ENCODE peak calls at places on chromosomes 13 and 19, in six cellular contexts. W, O, B, J, A and D are unnamed samples. For H3K27me3, the result is how much of the 10 kb centered on the place peaks cover.

GRCh38 chr19:703651-704446 is 4.9 kb upstream of the PALM start:
- DNase-seq in W (peak), O (peak), B (no peak), J (peak), A (peak), D (no peak)

GRCh38 chr19:39211731-39212376 is 7.8 kb upstream of the SYCN start:
- DNase-seq in W (no peak), O (no peak), B (no peak), J (no peak), A (no peak), D (no peak)

GRCh38 chr13:44685641-44686040 is 109.5 kb upstream of the TSC22D1 start:
- DNase-seq in W (no peak), O (no peak), B (no peak), J (no peak), A (no peak), D (no peak)

GRCh38 chr13:113832204-113832603 is 31.7 kb downstream of the GAS6 start:
- DNase-seq in W (no peak), O (no peak), B (no peak), J (no peak), A (peak), D (no peak)

GRCh38 chr13:110283661-110284516 is 23.1 kb downstream of the COL4A1 start:
- DNase-seq in W (no peak), O (no peak), B (no peak), J (no peak), A (no peak), D (no peak)

GRCh38 chr19:6271721-6272410 is 7.9 kb downstream of the MLLT1 start:
- DNase-seq in W (no peak), O (peak), B (peak), J (peak), A (peak), D (peak)

GRCh38 chr13:103335226-103335625 is 269.0 kb upstream of the SLC10A2 start:
- DNase-seq in W (no peak), O (no peak), B (no peak), J (no peak), A (no peak), D (no peak)

GRCh38 chr13:94696171-94696570 is 16.2 kb downstream of the SOX21 start:
- DNase-seq in W (no peak), O (no peak), B (no peak), J (no peak), A (no peak), D (peak)

GRCh38 chr19:40413291-40413994 is at the start of gene PRX:
- DNase-seq in W (no peak), O (no peak), B (no peak), J (no peak), A (no peak), D (no peak)

GRCh38 chr13:96003304-96003703 is 49.9 kb downstream of the UGGT2 start:
- DNase-seq in W (no peak), O (no peak), B (no peak), J (no peak), A (no peak), D (no peak)

GRCh38 chr13:100987993-100988392 is 313.4 kb upstream of the TMTC4 start:
- DNase-seq in W (no peak), O (no peak), B (no peak), J (no peak), A (no peak), D (no peak)

GRCh38 chr13:33316890-33317289 is 31.3 kb upstream of the STARD13 start:
- DNase-seq in W (no peak), O (no peak), B (no peak), J (no peak), A (no peak), D (no peak)

GRCh38 chr19:4730740-4731171 is 7.1 kb upstream of the DPP9 start:
- DNase-seq in W (peak), O (no peak), B (no peak), J (no peak), A (no peak), D (no peak)

GRCh38 chr19:18444513-18444912 is 6.6 kb upstream of the ISYNA1 start:
- DNase-seq in W (no peak), O (no peak), B (no peak), J (no peak), A (no peak), D (no peak)

GRCh38 chr13:67133476-67133875 is 96.7 kb downstream of the PCDH9 start:
- DNase-seq in W (no peak), O (no peak), B (no peak), J (no peak), A (no peak), D (no peak)

GRCh38 chr13:98761126-98761978 is 8.9 kb upstream of the SLC15A1 start:
- DNase-seq in W (no peak), O (no peak), B (no peak), J (no peak), A (no peak), D (no peak)

GRCh38 chr13:30835442-30835841 is 70.6 kb upstream of the MEDAG start:
- DNase-seq in W (no peak), O (no peak), B (no peak), J (no peak), A (no peak), D (no peak)

GRCh38 chr19:2446390-2446789 is 10.4 kb downstream of the LMNB2 start:
- DNase-seq in W (peak), O (no peak), B (no peak), J (no peak), A (peak), D (no peak)

GRCh38 chr13:108455320-108455719 is 174.1 kb upstream of the MYO16 start:
- DNase-seq in W (no peak), O (no peak), B (no peak), J (no peak), A (no peak), D (no peak)

GRCh38 chr19:8468761-8469458 is 24.1 kb downstream of the HNRNPM start:
- DNase-seq in W (no peak), O (no peak), B (no peak), J (no peak), A (no peak), D (no peak)

GRCh38 chr13:112959206-112959605 is 9.8 kb upstream of the MCF2L start:
- DNase-seq in W (no peak), O (no peak), B (peak), J (no peak), A (peak), D (no peak)

GRCh38 chr19:50972795-50973376 is 3.5 kb upstream of the KLK6 start:
- DNase-seq in W (no peak), O (no peak), B (no peak), J (no peak), A (no peak), D (no peak)

GRCh38 chr19:11091343-11092153 is 2.3 kb downstream of the LDLR start:
- DNase-seq in W (peak), O (peak), B (peak), J (peak), A (no peak), D (peak)

GRCh38 chr19:35986664-35987570 is 8.1 kb upstream of the SDHAF1 start:
- DNase-seq in W (no peak), O (peak), B (no peak), J (peak), A (no peak), D (no peak)

GRCh38 chr13:44756411-44756810 is 180.3 kb upstream of the TSC22D1 start:
- DNase-seq in W (no peak), O (no peak), B (no peak), J (no peak), A (no peak), D (no peak)

GRCh38 chr19:39704181-39705044 is at the start of gene LGALS14:
- DNase-seq in W (no peak), O (no peak), B (no peak), J (no peak), A (no peak), D (no peak)

GRCh38 chr13:99033814-99034213 is 56.0 kb upstream of the DOCK9 start:
- DNase-seq in W (no peak), O (no peak), B (no peak), J (no peak), A (no peak), D (no peak)

GRCh38 chr19:296476-297225 is 5.4 kb upstream of the PLPP2 start:
- DNase-seq in W (no peak), O (peak), B (no peak), J (no peak), A (peak), D (no peak)

DNA sequence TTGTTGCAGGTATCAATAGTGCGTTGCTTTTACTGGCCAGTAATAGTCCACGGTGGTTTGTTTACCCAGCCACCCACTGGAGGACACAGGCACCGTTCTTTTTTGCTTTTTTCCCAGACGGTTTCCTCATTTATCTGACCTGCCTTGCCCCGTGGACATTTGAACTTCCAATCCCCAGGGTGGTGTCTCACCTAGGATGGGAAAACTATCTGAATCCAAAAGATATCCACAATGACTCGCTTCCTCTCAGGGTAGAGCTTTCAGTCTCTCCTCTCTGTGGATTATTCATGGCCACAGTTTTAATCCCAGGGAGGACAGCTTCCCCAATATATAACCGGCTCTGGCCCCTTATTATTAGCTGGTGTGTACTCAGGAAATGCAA is 170.8 kb downstream of the FOXO1 start:
- DNase-seq in W (no peak), O (no peak), B (no peak), J (no peak), A (no peak), D (no peak)
- H3K27ac ChIP-seq in W (no peak), O (no peak), B (no peak), J (no peak), A (no peak), D (no peak)

GRCh38 chr13:78460176-78460575 is 143.2 kb downstream of the POU4F1 start:
- DNase-seq in W (no peak), O (no peak), B (no peak), J (no peak), A (no peak), D (no peak)
- H3K27me3 ChIP-seq in W (under half), O (under half), B (under half), J (under half), A (under half), D (under half)

GRCh38 chr13:36212789-36213188 is 1.6 kb downstream of the SOHLH2 start:
- DNase-seq in W (no peak), O (no peak), B (no peak), J (no peak), A (no peak), D (no peak)
- H3K27ac ChIP-seq in W (no peak), O (no peak), B (no peak), J (no peak), A (no peak), D (no peak)

GRCh38 chr19:41505105-41505504 is 62.1 kb downstream of the ERICH4 start:
- DNase-seq in W (no peak), O (no peak), B (no peak), J (no peak), A (no peak), D (no peak)

GRCh38 chr19:41499899-41500298 is 56.9 kb downstream of the ERICH4 start:
- DNase-seq in W (no peak), O (no peak), B (no peak), J (no peak), A (no peak), D (no peak)

GRCh38 chr19:41500443-41500842 is 57.5 kb downstream of the ERICH4 start:
- DNase-seq in W (no peak), O (no peak), B (no peak), J (no peak), A (no peak), D (no peak)

DNA sequence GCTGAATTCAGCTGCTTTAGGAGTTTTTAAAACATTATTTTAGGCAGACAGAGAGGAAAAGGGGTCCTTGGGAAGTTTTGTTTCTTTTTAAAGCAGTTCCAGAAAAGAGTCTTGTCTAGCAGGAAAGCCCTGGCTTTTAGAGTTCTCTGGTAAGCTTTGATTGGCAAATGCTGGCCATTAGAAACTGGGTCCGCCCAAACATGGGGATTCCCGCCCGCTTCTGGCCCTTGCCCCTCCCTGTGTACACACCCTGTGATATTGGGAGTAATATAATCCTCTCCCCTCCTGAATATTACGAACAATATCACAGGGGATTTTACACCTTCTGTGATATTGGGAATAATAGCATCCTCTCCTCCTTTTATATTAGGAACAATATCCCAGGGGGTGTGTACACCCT is 58.9 kb downstream of the ERICH4 start:
- DNase-seq in W (no peak), O (no peak), B (no peak), J (no peak), A (no peak), D (no peak)
- H3K27me3 ChIP-seq in W (under half), O (under half), B (under half), J (under half), A (under half), D (under half)

DNA sequence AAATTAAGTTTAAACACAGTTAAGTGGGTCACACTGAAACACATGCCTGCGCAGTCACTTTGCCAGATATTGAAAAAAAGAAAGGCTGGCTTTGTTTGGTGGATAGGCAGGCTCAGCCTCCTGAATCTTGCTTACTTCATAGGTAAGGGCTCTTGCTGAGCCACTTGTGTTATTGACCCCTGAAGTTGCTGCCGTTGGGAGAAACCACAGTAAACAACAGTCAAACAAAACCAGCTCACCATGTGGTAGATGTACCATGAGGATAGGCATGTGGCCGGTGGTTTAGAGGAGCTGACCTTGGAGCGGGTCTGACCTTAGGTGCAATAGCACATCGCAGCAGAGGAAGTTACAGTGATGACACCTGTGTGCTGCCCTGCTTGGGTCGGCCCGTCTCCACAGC is 52.2 kb downstream of the SPATA13 start:
- DNase-seq in W (no peak), O (no peak), B (no peak), J (no peak), A (no peak), D (no peak)
- H3K27ac ChIP-seq in W (no peak), O (no peak), B (no peak), J (no peak), A (no peak), D (no peak)

GRCh38 chr13:28375250-28375930 is 119.5 kb downstream of the FLT1 start:
- DNase-seq in W (no peak), O (no peak), B (no peak), J (no peak), A (no peak), D (no peak)

GRCh38 chr13:28376604-28377003 is 118.3 kb downstream of the FLT1 start:
- DNase-seq in W (no peak), O (no peak), B (no peak), J (no peak), A (no peak), D (no peak)

GRCh38 chr13:28379371-28380083 is 115.4 kb downstream of the FLT1 start:
- DNase-seq in W (no peak), O (no peak), B (no peak), J (no peak), A (no peak), D (no peak)

GRCh38 chr13:28370448-28370847 is 124.5 kb downstream of the FLT1 start:
- DNase-seq in W (no peak), O (no peak), B (no peak), J (no peak), A (no peak), D (no peak)

DNA sequence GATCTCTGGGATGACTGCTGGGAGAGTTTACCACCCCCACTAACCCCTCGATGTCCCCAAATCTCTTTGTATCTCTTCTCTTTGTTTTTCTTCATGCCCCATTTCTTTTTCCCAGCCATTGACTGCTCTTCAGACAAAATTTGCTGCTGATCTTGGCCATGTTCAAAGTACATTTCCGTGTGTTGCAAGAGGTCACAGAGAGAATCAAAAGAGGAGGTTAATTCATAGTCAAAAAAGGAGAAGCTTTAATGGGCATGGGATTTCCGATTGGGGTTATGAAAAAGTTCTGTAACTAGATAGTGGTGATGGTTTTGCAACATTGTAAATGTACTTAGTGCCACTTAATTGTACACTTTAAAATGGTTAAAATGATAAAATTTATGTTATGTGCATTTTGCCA is 121.1 kb downstream of the FLT1 start:
- DNase-seq in W (no peak), O (no peak), B (no peak), J (no peak), A (no peak), D (no peak)
- H3K27me3 ChIP-seq in W (under half), O (under half), B (under half), J (under half), A (under half), D (under half)

GRCh38 chr13:24716446-24716845 is 36.2 kb downstream of the ATP12A start:
- DNase-seq in W (no peak), O (no peak), B (no peak), J (no peak), A (no peak), D (no peak)

GRCh38 chr13:24713022-24713421 is 32.8 kb downstream of the ATP12A start:
- DNase-seq in W (no peak), O (no peak), B (no peak), J (no peak), A (no peak), D (no peak)

GRCh38 chr13:24717217-24717616 is 37.0 kb downstream of the ATP12A start:
- DNase-seq in W (no peak), O (no peak), B (no peak), J (no peak), A (no peak), D (no peak)

GRCh38 chr13:24718192-24718965 is 38.2 kb downstream of the ATP12A start:
- DNase-seq in W (no peak), O (no peak), B (no peak), J (no peak), A (peak), D (no peak)

DNA sequence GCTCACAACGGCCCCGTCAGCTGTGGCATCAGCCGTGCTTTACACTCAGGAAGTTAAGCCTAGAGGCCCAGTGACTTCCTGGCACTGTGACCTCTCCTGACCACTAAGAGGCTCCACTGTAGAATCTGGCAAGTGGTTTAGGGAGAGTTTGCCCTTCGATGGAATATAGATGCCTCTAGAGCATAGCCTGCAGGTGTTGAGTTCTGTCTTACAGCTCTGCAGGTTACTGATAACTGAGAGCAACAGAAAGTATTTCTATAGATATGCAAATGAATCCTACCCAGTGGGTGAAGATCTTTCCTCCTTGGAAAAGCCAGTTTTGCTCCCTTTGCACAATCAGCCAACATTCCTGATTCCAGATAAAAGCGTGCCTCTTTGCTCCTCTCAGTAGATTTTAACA is 35.8 kb downstream of the ATP12A start:
- DNase-seq in W (no peak), O (no peak), B (no peak), J (no peak), A (no peak), D (no peak)
- H3K27ac ChIP-seq in W (no peak), O (no peak), B (no peak), J (no peak), A (no peak), D (no peak)